ENCODE peak calls at places on chromosomes 2 and 18, in five cellular contexts. J is NCI-H510A treated with DMSO at 0.1 percent for 48 hours, O is right cardiac atrium, B is hypothalamus, F is ELR. E is an unnamed sample.

GRCh38 chr2:112600634-112601033 is 16.2 kb downstream of the CHCHD5 start:
- DNase-seq in F (no peak), O (no peak), B (no peak), J (no peak), E (no peak)

GRCh38 chr18:59386909-59387515 is 27.9 kb upstream of the LMAN1 start:
- DNase-seq in F (no peak), O (no peak), J (no peak), B (no peak), E (no peak)

GRCh38 chr2:176491172-176491904 is 222.1 kb downstream of the MTX2 start:
- DNase-seq in O (peak), B (no peak), F (peak), J (no peak), E (peak)

GRCh38 chr2:212520340-212520739 is 18.3 kb downstream of the ERBB4 start:
- DNase-seq in B (no peak), J (peak), F (peak), O (no peak), E (peak)

GRCh38 chr18:50862401-50862800 is 16.5 kb upstream of the ME2 start:
- DNase-seq in O (no peak), B (no peak), J (no peak), F (no peak), E (no peak)

GRCh38 chr18:57664600-57665165 is 43.0 kb upstream of the NARS1 start:
- DNase-seq in J (no peak), O (no peak), F (no peak), B (no peak), E (no peak)

GRCh38 chr2:11681722-11682589 is 12.0 kb upstream of the NTSR2 start:
- DNase-seq in F (peak), O (peak), B (no peak), J (peak), E (no peak)

GRCh38 chr2:3097804-3098203 is 279.8 kb downstream of the EIPR1 start:
- DNase-seq in J (no peak), B (no peak), O (no peak), F (no peak), E (no peak)

GRCh38 chr2:232142049-232142448 is 180.5 kb downstream of the DIS3L2 start:
- DNase-seq in J (peak), B (peak), F (peak), O (peak), E (peak)

GRCh38 chr2:218229239-218229638 is 12.2 kb downstream of the ARPC2 start:
- DNase-seq in O (no peak), B (no peak), F (peak), J (no peak), E (peak)

GRCh38 chr2:203650860-203651613 is 55.4 kb upstream of the CD28 start:
- DNase-seq in F (peak), J (peak), B (no peak), O (peak), E (peak)

GRCh38 chr18:36628435-36629094 is 200.2 kb downstream of the TPGS2 start:
- DNase-seq in F (peak), B (no peak), J (no peak), O (no peak), E (peak)

GRCh38 chr2:188522517-188522916 is 230.8 kb downstream of the GULP1 start:
- DNase-seq in O (no peak), J (no peak), B (no peak), F (no peak), E (no peak)

GRCh38 chr2:153871231-153872221 is at the start of gene GALNT13:
- DNase-seq in O (peak), J (peak), F (no peak), B (peak), E (no peak)

GRCh38 chr18:76519156-76519549 is 24.1 kb upstream of the ZNF516 start:
- DNase-seq in J (no peak), B (no peak), O (no peak), F (peak), E (no peak)

GRCh38 chr2:127106457-127106997 is 427 bp downstream of the BIN1 start:
- DNase-seq in J (no peak), F (peak), O (no peak), B (no peak), E (peak)

GRCh38 chr2:17547237-17547636 is 6.7 kb downstream of the VSNL1 start:
- DNase-seq in J (no peak), B (no peak), O (no peak), F (no peak), E (no peak)

GRCh38 chr18:68997845-68998244 is 200.0 kb downstream of the CCDC102B start:
- DNase-seq in B (no peak), O (no peak), F (no peak), J (no peak), E (no peak)

GRCh38 chr18:13560306-13560705 is 166.1 kb downstream of the FAM210A start:
- DNase-seq in O (no peak), J (no peak), F (no peak), B (no peak), E (no peak)

GRCh38 chr2:149188291-149188690 is 142.1 kb upstream of the LYPD6 start:
- DNase-seq in B (no peak), J (no peak), O (no peak), F (no peak), E (peak)

GRCh38 chr2:224449212-224450147 is 47.6 kb upstream of the FAM124B start:
- DNase-seq in O (no peak), B (no peak), F (peak), J (no peak), E (peak)

GRCh38 chr2:151206446-151206968 is 55.2 kb downstream of the RBM43 start:
- DNase-seq in O (no peak), F (no peak), J (no peak), B (no peak), E (no peak)

GRCh38 chr2:15800489-15801329 is 139.6 kb upstream of the MYCN start:
- DNase-seq in B (peak), O (peak), J (no peak), F (no peak), E (no peak)

GRCh38 chr2:226649871-226650660 is 149.6 kb downstream of the IRS1 start:
- DNase-seq in O (peak), F (peak), B (no peak), J (peak), E (peak)

GRCh38 chr18:66510357-66511027 is 93.4 kb downstream of the CDH19 start:
- DNase-seq in B (no peak), O (no peak), F (no peak), J (no peak), E (no peak)

GRCh38 chr2:173451137-173451536 is 96.5 kb downstream of the CDCA7 start:
- DNase-seq in O (no peak), F (no peak), J (no peak), B (no peak), E (no peak)

GRCh38 chr2:199977984-199978415 is 22.6 kb downstream of the MAIP1 start:
- DNase-seq in F (peak), B (no peak), J (no peak), O (no peak), E (peak)

GRCh38 chr2:232479341-232480200 is 8.1 kb downstream of the ECEL1 start:
- DNase-seq in O (peak), F (no peak), J (no peak), B (no peak), E (no peak)

GRCh38 chr2:84880645-84881521 is at the start of gene TRABD2A:
- DNase-seq in B (no peak), F (peak), J (no peak), O (no peak), E (peak)

GRCh38 chr2:11395389-11395788 is 51.0 kb upstream of the ROCK2 start:
- DNase-seq in J (no peak), B (no peak), O (peak), F (no peak), E (no peak)

GRCh38 chr18:55861266-55861665 is 273.3 kb upstream of the TCF4 start:
- DNase-seq in O (no peak), F (peak), B (no peak), J (no peak), E (peak)

GRCh38 chr2:15733867-15734765 is 142.4 kb downstream of the DDX1 start:
- DNase-seq in J (no peak), B (no peak), O (no peak), F (no peak), E (peak)

GRCh38 chr2:43345391-43345813 is 119.0 kb upstream of the ZFP36L2 start:
- DNase-seq in O (peak), B (no peak), F (no peak), J (peak), E (no peak)

GRCh38 chr2:220104871-220105351 is 477.5 kb downstream of the SLC4A3 start:
- DNase-seq in F (peak), J (no peak), B (no peak), O (peak), E (peak)